ENCODE peak calls at places on chromosome 5, in nine cellular contexts. D is A549, Z is GM12878, U is K562, R is HL-60, O is GM23338, B is HCT116, N is SK-N-SH, G is HepG2. J is an unnamed sample.

GRCh38 chr5:91382530-91383026 is 539 bp downstream of the ARRDC3 start:
- DNase-seq in D (no peak), Z (peak; percentile 31), U (no peak), R (no peak), O (peak; percentile 49), B (no peak), N (no peak), G (peak; percentile 22), J (peak; percentile 42)

GRCh38 chr5:91706785-91707520 is 323.8 kb upstream of the ARRDC3 start:
- DNase-seq in D (no peak), Z (no peak), U (no peak), R (no peak), O (no peak), B (no peak), N (no peak), G (no peak), J (no peak)

GRCh38 chr5:160477266-160477970 is 55.8 kb downstream of the PTTG1 start:
- DNase-seq in D (no peak), Z (no peak), U (no peak), R (no peak), O (peak; percentile 41), B (no peak), N (no peak), G (peak; percentile 83), J (no peak)

GRCh38 chr5:94288937-94289336 is 329.5 kb downstream of the KIAA0825 start:
- DNase-seq in D (no peak), Z (no peak), U (no peak), R (no peak), O (no peak), B (no peak), N (no peak), G (no peak), J (no peak)

GRCh38 chr5:38660194-38660668 is 103.8 kb upstream of the LIFR start:
- DNase-seq in D (no peak), Z (no peak), U (peak; percentile 38), R (no peak), O (peak; percentile 85), B (no peak), N (no peak), G (peak; percentile 6), J (peak; percentile 38)

GRCh38 chr5:146789712-146790660 is 88.6 kb downstream of the PPP2R2B start:
- DNase-seq in D (no peak), Z (no peak), U (no peak), R (no peak), O (peak; percentile 69), B (no peak), N (no peak), G (no peak), J (no peak)

GRCh38 chr5:82105457-82105856 is 133.6 kb downstream of the ATG10 start:
- DNase-seq in D (peak; percentile 3), Z (no peak), U (no peak), R (no peak), O (no peak), B (no peak), N (no peak), G (no peak), J (no peak)

GRCh38 chr5:73540192-73540591 is 25.2 kb downstream of the ANKRA2 start:
- DNase-seq in D (no peak), Z (no peak), U (no peak), R (no peak), O (no peak), B (no peak), N (no peak), G (peak; percentile 50), J (no peak)

GRCh38 chr5:179269781-179270543 is 75.3 kb downstream of the ADAMTS2 start:
- DNase-seq in D (no peak), Z (no peak), U (no peak), R (no peak), O (no peak), B (no peak), N (peak; percentile 74), G (no peak), J (no peak)

GRCh38 chr5:139277171-139277570 is 16.4 kb upstream of the MATR3 start:
- DNase-seq in D (no peak), Z (no peak), U (no peak), R (no peak), O (no peak), B (no peak), N (no peak), G (no peak), J (no peak)

GRCh38 chr5:178762391-178762790 is 31.9 kb upstream of the ZNF354A start:
- DNase-seq in D (no peak), Z (no peak), U (no peak), R (no peak), O (no peak), B (no peak), N (no peak), G (no peak), J (no peak)

GRCh38 chr5:160289721-160290120 is 22.6 kb downstream of the CCNJL start:
- DNase-seq in D (no peak), Z (no peak), U (no peak), R (no peak), O (peak; percentile 35), B (no peak), N (no peak), G (no peak), J (no peak)

GRCh38 chr5:91384671-91385430 is 1.7 kb upstream of the ARRDC3 start:
- DNase-seq in D (peak; percentile 89), Z (peak; percentile 71), U (peak; percentile 77), R (peak; percentile 53), O (peak; percentile 95), B (peak; percentile 94), N (peak; percentile 73), G (peak; percentile 90), J (peak; percentile 89)

GRCh38 chr5:111699976-111700375 is 57.0 kb downstream of the NREP start:
- DNase-seq in D (no peak), Z (no peak), U (no peak), R (no peak), O (no peak), B (no peak), N (no peak), G (peak; percentile 39), J (no peak)

GRCh38 chr5:167814828-167815227 is 476.6 kb upstream of the WWC1 start:
- DNase-seq in D (no peak), Z (no peak), U (no peak), R (no peak), O (peak; percentile 87), B (no peak), N (no peak), G (no peak), J (no peak)

GRCh38 chr5:20536339-20536738 is 548.3 kb upstream of the CDH18 start:
- DNase-seq in D (no peak), Z (no peak), U (no peak), R (no peak), O (no peak), B (no peak), N (no peak), G (no peak), J (no peak)

GRCh38 chr5:177353093-177353492 is 1.6 kb upstream of the LMAN2 start:
- DNase-seq in D (no peak), Z (no peak), U (no peak), R (no peak), O (no peak), B (no peak), N (no peak), G (no peak), J (no peak)

GRCh38 chr5:40813698-40814281 is 15.6 kb upstream of the PRKAA1 start:
- DNase-seq in D (no peak), Z (no peak), U (no peak), R (no peak), O (no peak), B (no peak), N (no peak), G (no peak), J (no peak)

GRCh38 chr5:98774192-98775046 is 956 bp downstream of the RGMB start:
- DNase-seq in D (peak; percentile 38), Z (no peak), U (no peak), R (no peak), O (peak; percentile 85), B (no peak), N (peak; percentile 70), G (peak; percentile 61), J (no peak)

GRCh38 chr5:1183424-1184162 is 17.8 kb upstream of the SLC6A19 start:
- DNase-seq in D (no peak), Z (no peak), U (no peak), R (no peak), O (no peak), B (no peak), N (no peak), G (no peak), J (no peak)

GRCh38 chr5:83306572-83307241 is 164.8 kb upstream of the VCAN start:
- DNase-seq in D (no peak), Z (peak; percentile 84), U (no peak), R (peak; percentile 92), O (no peak), B (peak; percentile 44), N (no peak), G (no peak), J (no peak)
- TF ChIP-seq REST in D (no peak), Z (no peak), U (no peak), R (no peak), O (no peak), B (no peak), N (no peak), G (no peak), J (no peak)

GRCh38 chr5:58197875-58198274 is 262.0 kb downstream of the PLK2 start:
- DNase-seq in D (no peak), Z (no peak), U (no peak), R (no peak), O (no peak), B (no peak), N (no peak), G (no peak), J (no peak)
- TF ChIP-seq REST in D (no peak), Z (no peak), U (no peak), R (no peak), O (no peak), B (no peak), N (no peak), G (no peak), J (no peak)

GRCh38 chr5:126883801-126884200 is 106.9 kb downstream of the LMNB1 start:
- DNase-seq in D (no peak), Z (no peak), U (no peak), R (no peak), O (no peak), B (no peak), N (no peak), G (no peak), J (no peak)

GRCh38 chr5:126884269-126884819 is 107.4 kb downstream of the LMNB1 start:
- DNase-seq in D (no peak), Z (no peak), U (peak; percentile 49), R (no peak), O (no peak), B (peak; percentile 10), N (no peak), G (no peak), J (peak; percentile 2)

GRCh38 chr5:126888180-126888579 is 111.2 kb downstream of the LMNB1 start:
- DNase-seq in D (no peak), Z (no peak), U (no peak), R (no peak), O (no peak), B (no peak), N (peak; percentile 15), G (no peak), J (no peak)
- TF ChIP-seq REST in D (no peak), Z (no peak), U (no peak), R (no peak), O (no peak), B (no peak), N (no peak), G (no peak), J (no peak)

DNA sequence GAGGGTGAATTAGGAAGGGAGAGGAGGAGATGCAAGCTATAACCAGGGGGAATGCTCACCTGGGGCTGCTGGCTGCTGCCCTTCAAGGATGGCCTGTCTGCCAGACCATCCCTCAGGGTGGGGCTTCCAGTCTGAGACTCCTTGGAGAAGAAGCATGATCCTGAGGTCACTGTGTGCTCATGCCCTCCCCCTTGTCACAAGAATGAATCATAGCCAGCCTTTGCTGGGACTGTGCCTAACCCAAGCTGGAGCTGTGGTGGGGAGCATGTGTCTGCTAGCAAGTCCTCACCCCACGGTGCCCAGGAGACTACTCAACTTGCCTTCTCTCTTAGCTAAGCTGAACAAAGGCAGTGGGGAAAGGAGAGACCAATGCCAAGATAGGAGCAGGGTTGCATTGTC is 463.6 kb downstream of the SPOCK1 start:
- DNase-seq in D (no peak), Z (no peak), U (no peak), R (no peak), O (no peak), B (no peak), N (no peak), G (no peak), J (no peak)
- TF ChIP-seq REST in D (no peak), Z (no peak), U (no peak), R (no peak), O (no peak), B (no peak), N (no peak), G (no peak), J (no peak)

J was measured in Panc1.